ENCODE peak calls at places on chromosome X, in seven cellular contexts. One of them, this sample, is unnamed.

GRCh38 chrX:8848921-8849320 is 47.7 kb upstream of the FAM9A start:
- DNase-seq in K562: no peak
- DNase-seq in T follicular helper cell: no peak
- DNase-seq in stimulated activated naive CD8-positive, alpha-beta T cell treated with anti-CD3 and anti-CD28 coated beads, Interleukin-15, Interleukin-2, amounts not matched to agents 100 U/mL and 50 U/mL, for 24 hours: no peak
- DNase-seq in NCI-H2171: no peak
- DNase-seq in adipocyte: no peak
- DNase-seq in aorta: no peak
- DNase-seq in this sample: no peak

GRCh38 chrX:63664083-63664482 is 120.9 kb downstream of the ARHGEF9 start:
- DNase-seq in K562: no peak
- DNase-seq in T follicular helper cell: no peak
- DNase-seq in stimulated activated naive CD8-positive, alpha-beta T cell treated with anti-CD3 and anti-CD28 coated beads, Interleukin-15, Interleukin-2, amounts not matched to agents 100 U/mL and 50 U/mL, for 24 hours: no peak
- DNase-seq in NCI-H2171: no peak
- DNase-seq in adipocyte: peak
- DNase-seq in aorta: no peak
- DNase-seq in this sample: no peak

GRCh38 chrX:140580478-140580877 is 75.6 kb upstream of the SOX3 start:
- DNase-seq in K562: no peak
- DNase-seq in T follicular helper cell: no peak
- DNase-seq in stimulated activated naive CD8-positive, alpha-beta T cell treated with anti-CD3 and anti-CD28 coated beads, Interleukin-15, Interleukin-2, amounts not matched to agents 100 U/mL and 50 U/mL, for 24 hours: no peak
- DNase-seq in NCI-H2171: no peak
- DNase-seq in adipocyte: no peak
- DNase-seq in aorta: no peak
- DNase-seq in this sample: no peak

GRCh38 chrX:9207142-9207541 is 173.2 kb upstream of the FAM9B start:
- DNase-seq in K562: no peak
- DNase-seq in T follicular helper cell: no peak
- DNase-seq in stimulated activated naive CD8-positive, alpha-beta T cell treated with anti-CD3 and anti-CD28 coated beads, Interleukin-15, Interleukin-2, amounts not matched to agents 100 U/mL and 50 U/mL, for 24 hours: no peak
- DNase-seq in NCI-H2171: no peak
- DNase-seq in adipocyte: peak
- DNase-seq in aorta: no peak
- DNase-seq in this sample: peak

GRCh38 chrX:1589356-1590130 is 1.9 kb upstream of the AKAP17A start:
- DNase-seq in K562: no peak
- DNase-seq in T follicular helper cell: no peak
- DNase-seq in stimulated activated naive CD8-positive, alpha-beta T cell treated with anti-CD3 and anti-CD28 coated beads, Interleukin-15, Interleukin-2, amounts not matched to agents 100 U/mL and 50 U/mL, for 24 hours: no peak
- DNase-seq in NCI-H2171: no peak
- DNase-seq in adipocyte: no peak
- DNase-seq in aorta: no peak
- DNase-seq in this sample: no peak

GRCh38 chrX:22220941-22221340 is 51.8 kb upstream of the CBLL2 start:
- DNase-seq in K562: no peak
- DNase-seq in T follicular helper cell: no peak
- DNase-seq in stimulated activated naive CD8-positive, alpha-beta T cell treated with anti-CD3 and anti-CD28 coated beads, Interleukin-15, Interleukin-2, amounts not matched to agents 100 U/mL and 50 U/mL, for 24 hours: no peak
- DNase-seq in NCI-H2171: no peak
- DNase-seq in adipocyte: peak
- DNase-seq in aorta: no peak
- DNase-seq in this sample: no peak

GRCh38 chrX:119667111-119667928 is 25.6 kb downstream of the SEPTIN6 start:
- DNase-seq in K562: no peak
- DNase-seq in T follicular helper cell: no peak
- DNase-seq in stimulated activated naive CD8-positive, alpha-beta T cell treated with anti-CD3 and anti-CD28 coated beads, Interleukin-15, Interleukin-2, amounts not matched to agents 100 U/mL and 50 U/mL, for 24 hours: no peak
- DNase-seq in NCI-H2171: peak
- DNase-seq in adipocyte: no peak
- DNase-seq in aorta: no peak
- DNase-seq in this sample: no peak

GRCh38 chrX:141468940-141469339 is 115.6 kb downstream of the SPANXA1 start:
- DNase-seq in K562: no peak
- DNase-seq in T follicular helper cell: no peak
- DNase-seq in stimulated activated naive CD8-positive, alpha-beta T cell treated with anti-CD3 and anti-CD28 coated beads, Interleukin-15, Interleukin-2, amounts not matched to agents 100 U/mL and 50 U/mL, for 24 hours: no peak
- DNase-seq in NCI-H2171: no peak
- DNase-seq in adipocyte: peak
- DNase-seq in aorta: no peak
- DNase-seq in this sample: no peak

GRCh38 chrX:22430701-22431100 is 158.0 kb downstream of the CBLL2 start:
- DNase-seq in K562: no peak
- DNase-seq in T follicular helper cell: no peak
- DNase-seq in stimulated activated naive CD8-positive, alpha-beta T cell treated with anti-CD3 and anti-CD28 coated beads, Interleukin-15, Interleukin-2, amounts not matched to agents 100 U/mL and 50 U/mL, for 24 hours: no peak
- DNase-seq in NCI-H2171: no peak
- DNase-seq in adipocyte: no peak
- DNase-seq in aorta: no peak
- DNase-seq in this sample: no peak

GRCh38 chrX:138711399-138712347 is at the start of gene FGF13:
- DNase-seq in K562: no peak
- DNase-seq in T follicular helper cell: no peak
- DNase-seq in stimulated activated naive CD8-positive, alpha-beta T cell treated with anti-CD3 and anti-CD28 coated beads, Interleukin-15, Interleukin-2, amounts not matched to agents 100 U/mL and 50 U/mL, for 24 hours: no peak
- DNase-seq in NCI-H2171: no peak
- DNase-seq in adipocyte: no peak
- DNase-seq in aorta: peak
- DNase-seq in this sample: peak

GRCh38 chrX:46837543-46838481 is 969 bp downstream of the RP2 start:
- DNase-seq in K562: no peak
- DNase-seq in T follicular helper cell: peak
- DNase-seq in stimulated activated naive CD8-positive, alpha-beta T cell treated with anti-CD3 and anti-CD28 coated beads, Interleukin-15, Interleukin-2, amounts not matched to agents 100 U/mL and 50 U/mL, for 24 hours: peak
- DNase-seq in NCI-H2171: no peak
- DNase-seq in adipocyte: peak
- DNase-seq in aorta: no peak
- DNase-seq in this sample: no peak

GRCh38 chrX:10158279-10158939 is 1.6 kb downstream of the CLCN4 start:
- DNase-seq in K562: no peak
- DNase-seq in T follicular helper cell: no peak
- DNase-seq in stimulated activated naive CD8-positive, alpha-beta T cell treated with anti-CD3 and anti-CD28 coated beads, Interleukin-15, Interleukin-2, amounts not matched to agents 100 U/mL and 50 U/mL, for 24 hours: peak
- DNase-seq in NCI-H2171: peak
- DNase-seq in adipocyte: no peak
- DNase-seq in aorta: peak
- DNase-seq in this sample: no peak

GRCh38 chrX:20594985-20595384 is 328.3 kb upstream of the RPS6KA3 start:
- DNase-seq in K562: no peak
- DNase-seq in T follicular helper cell: no peak
- DNase-seq in stimulated activated naive CD8-positive, alpha-beta T cell treated with anti-CD3 and anti-CD28 coated beads, Interleukin-15, Interleukin-2, amounts not matched to agents 100 U/mL and 50 U/mL, for 24 hours: no peak
- DNase-seq in NCI-H2171: no peak
- DNase-seq in adipocyte: peak
- DNase-seq in aorta: no peak
- DNase-seq in this sample: no peak

GRCh38 chrX:129726307-129727111 is 12.3 kb upstream of the XPNPEP2 start:
- DNase-seq in K562: peak
- DNase-seq in T follicular helper cell: peak
- DNase-seq in stimulated activated naive CD8-positive, alpha-beta T cell treated with anti-CD3 and anti-CD28 coated beads, Interleukin-15, Interleukin-2, amounts not matched to agents 100 U/mL and 50 U/mL, for 24 hours: peak
- DNase-seq in NCI-H2171: no peak
- DNase-seq in adipocyte: peak
- DNase-seq in aorta: peak
- DNase-seq in this sample: no peak

GRCh38 chrX:30248854-30249253 is 1.9 kb downstream of the MAGEB1 start:
- DNase-seq in K562: no peak
- DNase-seq in T follicular helper cell: no peak
- DNase-seq in stimulated activated naive CD8-positive, alpha-beta T cell treated with anti-CD3 and anti-CD28 coated beads, Interleukin-15, Interleukin-2, amounts not matched to agents 100 U/mL and 50 U/mL, for 24 hours: no peak
- DNase-seq in NCI-H2171: no peak
- DNase-seq in adipocyte: no peak
- DNase-seq in aorta: no peak
- DNase-seq in this sample: no peak

GRCh38 chrX:131821945-131822622 is 201.0 kb upstream of the STK26 start:
- DNase-seq in K562: no peak
- DNase-seq in T follicular helper cell: peak
- DNase-seq in stimulated activated naive CD8-positive, alpha-beta T cell treated with anti-CD3 and anti-CD28 coated beads, Interleukin-15, Interleukin-2, amounts not matched to agents 100 U/mL and 50 U/mL, for 24 hours: no peak
- DNase-seq in NCI-H2171: no peak
- DNase-seq in adipocyte: peak
- DNase-seq in aorta: peak
- DNase-seq in this sample: no peak

GRCh38 chrX:9902651-9903050 is 64.5 kb upstream of the CLDN34 start:
- DNase-seq in K562: no peak
- DNase-seq in T follicular helper cell: no peak
- DNase-seq in stimulated activated naive CD8-positive, alpha-beta T cell treated with anti-CD3 and anti-CD28 coated beads, Interleukin-15, Interleukin-2, amounts not matched to agents 100 U/mL and 50 U/mL, for 24 hours: no peak
- DNase-seq in NCI-H2171: no peak
- DNase-seq in adipocyte: peak
- DNase-seq in aorta: no peak
- DNase-seq in this sample: peak

GRCh38 chrX:71532078-71532752 is 689 bp upstream of the OGT start:
- DNase-seq in K562: peak
- DNase-seq in T follicular helper cell: peak
- DNase-seq in stimulated activated naive CD8-positive, alpha-beta T cell treated with anti-CD3 and anti-CD28 coated beads, Interleukin-15, Interleukin-2, amounts not matched to agents 100 U/mL and 50 U/mL, for 24 hours: peak
- DNase-seq in NCI-H2171: no peak
- DNase-seq in adipocyte: peak
- DNase-seq in aorta: no peak
- DNase-seq in this sample: no peak

GRCh38 chrX:26851981-26852380 is 611.2 kb downstream of the PPP4R3C start:
- DNase-seq in K562: no peak
- DNase-seq in T follicular helper cell: no peak
- DNase-seq in stimulated activated naive CD8-positive, alpha-beta T cell treated with anti-CD3 and anti-CD28 coated beads, Interleukin-15, Interleukin-2, amounts not matched to agents 100 U/mL and 50 U/mL, for 24 hours: no peak
- DNase-seq in NCI-H2171: peak
- DNase-seq in adipocyte: no peak
- DNase-seq in aorta: no peak
- DNase-seq in this sample: no peak

GRCh38 chrX:66200855-66201795 is 37.1 kb downstream of the HEPH start:
- DNase-seq in K562: no peak
- DNase-seq in T follicular helper cell: no peak
- DNase-seq in stimulated activated naive CD8-positive, alpha-beta T cell treated with anti-CD3 and anti-CD28 coated beads, Interleukin-15, Interleukin-2, amounts not matched to agents 100 U/mL and 50 U/mL, for 24 hours: no peak
- DNase-seq in NCI-H2171: no peak
- DNase-seq in adipocyte: peak
- DNase-seq in aorta: no peak
- DNase-seq in this sample: no peak

GRCh38 chrX:9148626-9149385 is 114.9 kb upstream of the FAM9B start:
- DNase-seq in K562: no peak
- DNase-seq in T follicular helper cell: no peak
- DNase-seq in stimulated activated naive CD8-positive, alpha-beta T cell treated with anti-CD3 and anti-CD28 coated beads, Interleukin-15, Interleukin-2, amounts not matched to agents 100 U/mL and 50 U/mL, for 24 hours: no peak
- DNase-seq in NCI-H2171: no peak
- DNase-seq in adipocyte: peak
- DNase-seq in aorta: no peak
- DNase-seq in this sample: no peak

GRCh38 chrX:139642241-139642927 is 65.6 kb downstream of the MCF2 start:
- DNase-seq in K562: no peak
- DNase-seq in T follicular helper cell: no peak
- DNase-seq in stimulated activated naive CD8-positive, alpha-beta T cell treated with anti-CD3 and anti-CD28 coated beads, Interleukin-15, Interleukin-2, amounts not matched to agents 100 U/mL and 50 U/mL, for 24 hours: no peak
- DNase-seq in NCI-H2171: no peak
- DNase-seq in adipocyte: peak
- DNase-seq in aorta: no peak
- DNase-seq in this sample: no peak

GRCh38 chrX:133048751-133049150 is 48.2 kb downstream of the USP26 start:
- DNase-seq in K562: no peak
- DNase-seq in T follicular helper cell: no peak
- DNase-seq in stimulated activated naive CD8-positive, alpha-beta T cell treated with anti-CD3 and anti-CD28 coated beads, Interleukin-15, Interleukin-2, amounts not matched to agents 100 U/mL and 50 U/mL, for 24 hours: no peak
- DNase-seq in NCI-H2171: no peak
- DNase-seq in adipocyte: no peak
- DNase-seq in aorta: no peak
- DNase-seq in this sample: no peak

GRCh38 chrX:40504801-40505605 is 75.8 kb upstream of the ATP6AP2 start:
- DNase-seq in K562: no peak
- DNase-seq in T follicular helper cell: no peak
- DNase-seq in stimulated activated naive CD8-positive, alpha-beta T cell treated with anti-CD3 and anti-CD28 coated beads, Interleukin-15, Interleukin-2, amounts not matched to agents 100 U/mL and 50 U/mL, for 24 hours: no peak
- DNase-seq in NCI-H2171: no peak
- DNase-seq in adipocyte: peak
- DNase-seq in aorta: no peak
- DNase-seq in this sample: no peak

This sample was measured in posterior vena cava.